ENCODE peak calls at places on chromosomes 1 and 21, in seven cellular contexts. B is K562; P is posterior cingulate gyrus; F is RWPE1; I is T-helper 1 cell; T is activated CD4-positive, alpha-beta T cell treated with anti-CD3 and anti-CD28 coated beads, Interleukin-2, amount 50 U/mL, for 1 hour; N is transverse colon. X is an unnamed sample.

GRCh38 chr1:56376188-56376984 is 203.0 kb downstream of the PLPP3 start:
- DNase-seq in B (no peak), P (no peak), F (peak), I (no peak), T (no peak), N (peak), X (peak)

GRCh38 chr1:38173848-38174247 is 127.3 kb upstream of the POU3F1 start:
- DNase-seq in B (no peak), P (no peak), F (no peak), I (no peak), T (no peak), N (no peak), X (no peak)

GRCh38 chr1:32048440-32048839 is 24.3 kb upstream of the TMEM39B start:
- DNase-seq in B (no peak), P (no peak), F (no peak), I (no peak), T (no peak), N (no peak), X (no peak)

GRCh38 chr1:2115008-2115921 is 65.1 kb downstream of the PRKCZ start:
- DNase-seq in B (no peak), P (peak), F (no peak), I (no peak), T (no peak), N (no peak), X (peak)

GRCh38 chr1:210024996-210025395 is 87.0 kb downstream of the SYT14 start:
- DNase-seq in B (no peak), P (no peak), F (no peak), I (no peak), T (no peak), N (no peak), X (no peak)

GRCh38 chr1:237387144-237387505 is 345.1 kb downstream of the RYR2 start:
- DNase-seq in B (no peak), P (no peak), F (no peak), I (no peak), T (no peak), N (no peak), X (no peak)

GRCh38 chr1:57727121-57727520 is 303.3 kb upstream of the DAB1 start:
- DNase-seq in B (no peak), P (no peak), F (no peak), I (no peak), T (no peak), N (no peak), X (peak)

GRCh38 chr1:20602851-20603450 is 14.1 kb downstream of the CDA start:
- DNase-seq in B (no peak), P (no peak), F (no peak), I (no peak), T (no peak), N (no peak), X (no peak)

GRCh38 chr1:236978740-236979139 is 25.5 kb downstream of the MT1HL1 start:
- DNase-seq in B (no peak), P (peak), F (no peak), I (no peak), T (no peak), N (no peak), X (no peak)

GRCh38 chr1:231162300-231162969 is 577 bp downstream of the TRIM67 start:
- DNase-seq in B (peak), P (peak), F (peak), I (no peak), T (peak), N (peak), X (no peak)

GRCh38 chr1:200906491-200906890 is 11.8 kb downstream of the INAVA start:
- DNase-seq in B (no peak), P (peak), F (no peak), I (no peak), T (no peak), N (no peak), X (no peak)

GRCh38 chr1:59292557-59292956 is 4.3 kb upstream of the FGGY start:
- DNase-seq in B (peak), P (no peak), F (no peak), I (no peak), T (no peak), N (peak), X (no peak)

GRCh38 chr1:151820940-151821339 is 10.7 kb downstream of the RORC start:
- DNase-seq in B (no peak), P (no peak), F (no peak), I (no peak), T (no peak), N (no peak), X (peak)

GRCh38 chr1:161200992-161201827 is 957 bp upstream of the NDUFS2 start:
- DNase-seq in B (peak), P (no peak), F (no peak), I (no peak), T (no peak), N (peak), X (no peak)

GRCh38 chr1:204366759-204367158 is 7.0 kb upstream of the PLEKHA6 start:
- DNase-seq in B (peak), P (no peak), F (no peak), I (no peak), T (no peak), N (no peak), X (peak)

GRCh38 chr1:245742891-245743290 is 588.1 kb downstream of the KIF26B start:
- DNase-seq in B (no peak), P (peak), F (no peak), I (no peak), T (no peak), N (no peak), X (no peak)

GRCh38 chr1:94690033-94690712 is 130.0 kb upstream of the SLC44A3 start:
- DNase-seq in B (no peak), P (no peak), F (no peak), I (no peak), T (no peak), N (no peak), X (no peak)

GRCh38 chr1:61851849-61852692 is 109.8 kb downstream of the PATJ start:
- DNase-seq in B (peak), P (no peak), F (peak), I (no peak), T (no peak), N (no peak), X (no peak)

GRCh38 chr1:20185834-20186782 is at the start of the genes PLA2G2C and UBXN10:
- DNase-seq in B (peak), P (peak), F (no peak), I (no peak), T (peak), N (peak), X (peak)

GRCh38 chr21:28111151-28111619 is 881.5 kb downstream of the LTN1 start:
- DNase-seq in B (no peak), P (no peak), F (no peak), I (no peak), T (no peak), N (peak), X (no peak)

GRCh38 chr1:10867914-10868598 is 71.6 kb upstream of the CASZ1 start:
- DNase-seq in B (no peak), P (no peak), F (no peak), I (no peak), T (no peak), N (no peak), X (no peak)

GRCh38 chr1:240765732-240766363 is 153.9 kb upstream of the GREM2 start:
- DNase-seq in B (no peak), P (no peak), F (peak), I (no peak), T (no peak), N (no peak), X (no peak)

GRCh38 chr1:167119696-167120095 is 25.8 kb downstream of the STYXL2 start:
- DNase-seq in B (no peak), P (no peak), F (no peak), I (no peak), T (no peak), N (no peak), X (no peak)

GRCh38 chr21:27219068-27219467 is 252.2 kb upstream of the ADAMTS5 start:
- DNase-seq in B (no peak), P (no peak), F (no peak), I (no peak), T (no peak), N (no peak), X (no peak)

GRCh38 chr1:32684167-32684811 is 18.3 kb downstream of the SYNC start:
- DNase-seq in B (no peak), P (no peak), F (no peak), I (no peak), T (no peak), N (peak), X (no peak)

GRCh38 chr21:37675202-37675801 is 241.0 kb downstream of the KCNJ6 start:
- DNase-seq in B (peak), P (peak), F (peak), I (no peak), T (peak), N (peak), X (peak)

GRCh38 chr1:183699643-183700160 is 46.6 kb upstream of the APOBEC4 start:
- DNase-seq in B (no peak), P (no peak), F (no peak), I (no peak), T (no peak), N (no peak), X (no peak)

GRCh38 chr1:21334214-21335087 is 44.2 kb upstream of the ECE1 start:
- DNase-seq in B (peak), P (peak), F (peak), I (peak), T (peak), N (peak), X (peak)

GRCh38 chr1:29504266-29504665 is 267.9 kb downstream of the PTPRU start:
- DNase-seq in B (no peak), P (no peak), F (no peak), I (no peak), T (no peak), N (no peak), X (no peak)

GRCh38 chr1:151945725-151946365 is 36.5 kb upstream of the THEM4 start:
- DNase-seq in B (peak), P (no peak), F (peak), I (peak), T (peak), N (peak), X (peak)

GRCh38 chr1:54798769-54799641 is 2.1 kb downstream of the TTC22 start:
- DNase-seq in B (no peak), P (no peak), F (peak), I (no peak), T (no peak), N (peak), X (no peak)

GRCh38 chr1:239253032-239253431 is 133.3 kb upstream of the CHRM3 start:
- DNase-seq in B (no peak), P (no peak), F (peak), I (no peak), T (no peak), N (no peak), X (no peak)

GRCh38 chr1:23645338-23645737 is 46.3 kb upstream of the RPL11 start:
- DNase-seq in B (no peak), P (no peak), F (no peak), I (no peak), T (no peak), N (no peak), X (no peak)

GRCh38 chr1:225539069-225539468 is 111.2 kb upstream of the LBR start:
- DNase-seq in B (no peak), P (no peak), F (peak), I (no peak), T (no peak), N (no peak), X (no peak)

GRCh38 chr1:18230840-18231239 is 123.2 kb downstream of the IGSF21 start:
- DNase-seq in B (no peak), P (no peak), F (no peak), I (no peak), T (no peak), N (no peak), X (no peak)

GRCh38 chr1:116586741-116587143 is 15.9 kb upstream of the CD58 start:
- DNase-seq in B (no peak), P (no peak), F (no peak), I (no peak), T (no peak), N (no peak), X (no peak)

GRCh38 chr1:8880068-8880676 is 1.7 kb upstream of the ENO1 start:
- DNase-seq in B (peak), P (peak), F (peak), I (no peak), T (no peak), N (peak), X (peak)

GRCh38 chr1:161364332-161364731 is 3.3 kb downstream of the CFAP126 start:
- DNase-seq in B (no peak), P (no peak), F (no peak), I (no peak), T (no peak), N (no peak), X (no peak)

GRCh38 chr1:175191654-175192053 is 922 bp downstream of the KIAA0040 start:
- DNase-seq in B (no peak), P (no peak), F (no peak), I (no peak), T (no peak), N (peak), X (peak)